ENCODE peak calls at places on chromosomes 11 and 22, in five cellular contexts. One of them, this sample, is unnamed.

GRCh38 chr22:17087176-17088131 is 2.7 kb downstream of the IL17RA start:
- DNase-seq in CD8-positive, alpha-beta T cell: peak
- DNase-seq in lower lobe of right lung: no peak
- DNase-seq in epithelial cell of proximal tubule: no peak
- DNase-seq in endodermal cell: peak
- DNase-seq in this sample: no peak

GRCh38 chr11:57646756-57647303 is 2.9 kb downstream of the YPEL4 start:
- DNase-seq in CD8-positive, alpha-beta T cell: no peak
- DNase-seq in lower lobe of right lung: no peak
- DNase-seq in epithelial cell of proximal tubule: no peak
- DNase-seq in endodermal cell: peak
- DNase-seq in this sample: no peak

GRCh38 chr11:11722246-11722645 is 100.4 kb upstream of the GALNT18 start:
- DNase-seq in CD8-positive, alpha-beta T cell: no peak
- DNase-seq in lower lobe of right lung: no peak
- DNase-seq in epithelial cell of proximal tubule: no peak
- DNase-seq in endodermal cell: no peak
- DNase-seq in this sample: no peak

GRCh38 chr11:12577746-12578644 is 96.2 kb upstream of the TEAD1 start:
- DNase-seq in CD8-positive, alpha-beta T cell: no peak
- DNase-seq in lower lobe of right lung: no peak
- DNase-seq in epithelial cell of proximal tubule: no peak
- DNase-seq in endodermal cell: no peak
- DNase-seq in this sample: no peak

GRCh38 chr11:112128483-112129121 is 35.3 kb downstream of the IL18 start:
- DNase-seq in CD8-positive, alpha-beta T cell: no peak
- DNase-seq in lower lobe of right lung: no peak
- DNase-seq in epithelial cell of proximal tubule: no peak
- DNase-seq in endodermal cell: no peak
- DNase-seq in this sample: peak

GRCh38 chr11:79412761-79413160 is 28.1 kb downstream of the TENM4 start:
- DNase-seq in CD8-positive, alpha-beta T cell: no peak
- DNase-seq in lower lobe of right lung: no peak
- DNase-seq in epithelial cell of proximal tubule: no peak
- DNase-seq in endodermal cell: no peak
- DNase-seq in this sample: no peak

GRCh38 chr11:63951779-63952536 is 13.2 kb downstream of the NAA40 start:
- DNase-seq in CD8-positive, alpha-beta T cell: peak
- DNase-seq in lower lobe of right lung: no peak
- DNase-seq in epithelial cell of proximal tubule: no peak
- DNase-seq in endodermal cell: no peak
- DNase-seq in this sample: no peak

GRCh38 chr22:23137905-23138520 is 3.8 kb downstream of the RSPH14 start:
- DNase-seq in CD8-positive, alpha-beta T cell: peak
- DNase-seq in lower lobe of right lung: no peak
- DNase-seq in epithelial cell of proximal tubule: no peak
- DNase-seq in endodermal cell: no peak
- DNase-seq in this sample: no peak

GRCh38 chr11:119436715-119437114 is 13.7 kb upstream of the THY1 start:
- DNase-seq in CD8-positive, alpha-beta T cell: no peak
- DNase-seq in lower lobe of right lung: no peak
- DNase-seq in epithelial cell of proximal tubule: no peak
- DNase-seq in endodermal cell: no peak
- DNase-seq in this sample: no peak

GRCh38 chr22:30609260-30610185 is 2.5 kb downstream of the TCN2 start:
- DNase-seq in CD8-positive, alpha-beta T cell: no peak
- DNase-seq in lower lobe of right lung: no peak
- DNase-seq in epithelial cell of proximal tubule: peak
- DNase-seq in endodermal cell: peak
- DNase-seq in this sample: peak

GRCh38 chr22:34283844-34284243 is 363.6 kb upstream of the LARGE1 start:
- DNase-seq in CD8-positive, alpha-beta T cell: no peak
- DNase-seq in lower lobe of right lung: no peak
- DNase-seq in epithelial cell of proximal tubule: no peak
- DNase-seq in endodermal cell: peak
- DNase-seq in this sample: no peak
- TF ChIP-seq CTCF in CD8-positive, alpha-beta T cell: no peak
- TF ChIP-seq CTCF in lower lobe of right lung: no peak
- TF ChIP-seq CTCF in epithelial cell of proximal tubule: no peak
- TF ChIP-seq CTCF in endodermal cell: no peak
- TF ChIP-seq CTCF in this sample: no peak

GRCh38 chr11:68099474-68100405 is 21.4 kb downstream of the CHKA start:
- DNase-seq in CD8-positive, alpha-beta T cell: peak
- DNase-seq in lower lobe of right lung: peak
- DNase-seq in epithelial cell of proximal tubule: no peak
- DNase-seq in endodermal cell: peak
- DNase-seq in this sample: no peak
- H3K4me3 ChIP-seq in CD8-positive, alpha-beta T cell: peak
- H3K4me3 ChIP-seq in lower lobe of right lung: no peak
- H3K4me3 ChIP-seq in epithelial cell of proximal tubule: no peak
- H3K4me3 ChIP-seq in endodermal cell: no peak
- H3K4me3 ChIP-seq in this sample: no peak

GRCh38 chr11:72598466-72598865 is 75.8 kb downstream of the PDE2A start:
- DNase-seq in CD8-positive, alpha-beta T cell: no peak
- DNase-seq in lower lobe of right lung: no peak
- DNase-seq in epithelial cell of proximal tubule: no peak
- DNase-seq in endodermal cell: no peak
- DNase-seq in this sample: no peak

GRCh38 chr11:72600557-72600956 is 73.7 kb downstream of the PDE2A start:
- DNase-seq in CD8-positive, alpha-beta T cell: peak
- DNase-seq in lower lobe of right lung: no peak
- DNase-seq in epithelial cell of proximal tubule: no peak
- DNase-seq in endodermal cell: no peak
- DNase-seq in this sample: no peak

GRCh38 chr11:72598901-72599300 is 75.3 kb downstream of the PDE2A start:
- DNase-seq in CD8-positive, alpha-beta T cell: no peak
- DNase-seq in lower lobe of right lung: no peak
- DNase-seq in epithelial cell of proximal tubule: no peak
- DNase-seq in endodermal cell: peak
- DNase-seq in this sample: no peak

GRCh38 chr11:72602250-72602904 is 71.8 kb downstream of the PDE2A start:
- DNase-seq in CD8-positive, alpha-beta T cell: no peak
- DNase-seq in lower lobe of right lung: no peak
- DNase-seq in epithelial cell of proximal tubule: no peak
- DNase-seq in endodermal cell: no peak
- DNase-seq in this sample: no peak

GRCh38 chr11:72599325-72600117 is 74.7 kb downstream of the PDE2A start:
- DNase-seq in CD8-positive, alpha-beta T cell: peak
- DNase-seq in lower lobe of right lung: no peak
- DNase-seq in epithelial cell of proximal tubule: no peak
- DNase-seq in endodermal cell: peak
- DNase-seq in this sample: no peak
- TF ChIP-seq CTCF in CD8-positive, alpha-beta T cell: no peak
- TF ChIP-seq CTCF in lower lobe of right lung: no peak
- TF ChIP-seq CTCF in epithelial cell of proximal tubule: no peak
- TF ChIP-seq CTCF in endodermal cell: peak
- TF ChIP-seq CTCF in this sample: no peak

DNA sequence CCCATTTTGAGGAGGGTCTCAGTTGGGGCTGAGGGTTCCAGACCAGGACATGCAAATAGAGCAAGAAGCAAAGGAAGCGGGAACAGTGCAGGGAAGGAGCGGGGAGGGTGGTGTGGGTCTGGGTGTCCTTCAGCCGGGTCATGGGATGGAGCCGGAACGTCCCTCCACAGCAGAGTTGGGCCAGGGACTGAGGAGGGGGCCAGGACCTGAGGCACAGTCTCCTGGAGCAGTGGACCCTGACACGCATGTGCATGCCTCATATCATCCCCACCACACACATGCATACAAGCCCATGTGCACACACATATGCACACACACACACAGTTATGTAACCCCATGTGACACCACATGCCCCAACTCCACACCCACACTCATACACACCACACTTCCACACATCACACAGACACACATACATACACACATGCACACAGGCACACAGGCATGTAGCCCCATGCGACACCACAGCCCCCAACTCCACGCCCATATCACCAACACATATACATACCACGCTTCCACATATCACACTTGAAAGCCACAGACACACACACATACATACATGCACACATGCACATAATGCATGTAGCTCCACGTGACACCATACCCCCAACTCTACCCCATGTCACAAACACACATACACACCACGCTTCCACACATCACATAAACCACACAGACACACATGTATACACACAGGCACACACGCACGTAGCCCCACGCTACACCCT is 1026.6 kb downstream of the BRD1 start:
- DNase-seq in CD8-positive, alpha-beta T cell: no peak
- DNase-seq in lower lobe of right lung: no peak
- DNase-seq in epithelial cell of proximal tubule: no peak
- DNase-seq in endodermal cell: no peak
- DNase-seq in this sample: no peak
- H3K4me3 ChIP-seq in CD8-positive, alpha-beta T cell: no peak
- H3K4me3 ChIP-seq in lower lobe of right lung: no peak
- H3K4me3 ChIP-seq in epithelial cell of proximal tubule: no peak
- H3K4me3 ChIP-seq in endodermal cell: no peak
- H3K4me3 ChIP-seq in this sample: no peak

GRCh38 chr22:50270302-50271010 is at the start of gene MAPK11:
- DNase-seq in CD8-positive, alpha-beta T cell: peak
- DNase-seq in lower lobe of right lung: peak
- DNase-seq in epithelial cell of proximal tubule: no peak
- DNase-seq in endodermal cell: peak
- DNase-seq in this sample: no peak

GRCh38 chr22:50268655-50269113 is 1.5 kb downstream of the MAPK11 start:
- DNase-seq in CD8-positive, alpha-beta T cell: no peak
- DNase-seq in lower lobe of right lung: no peak
- DNase-seq in epithelial cell of proximal tubule: no peak
- DNase-seq in endodermal cell: no peak
- DNase-seq in this sample: no peak

GRCh38 chr22:50266994-50267393 is 3.2 kb downstream of the MAPK11 start:
- DNase-seq in CD8-positive, alpha-beta T cell: no peak
- DNase-seq in lower lobe of right lung: no peak
- DNase-seq in epithelial cell of proximal tubule: no peak
- DNase-seq in endodermal cell: no peak
- DNase-seq in this sample: no peak

GRCh38 chr22:50269573-50270301 is 443 bp downstream of the MAPK11 start:
- DNase-seq in CD8-positive, alpha-beta T cell: no peak
- DNase-seq in lower lobe of right lung: no peak
- DNase-seq in epithelial cell of proximal tubule: no peak
- DNase-seq in endodermal cell: peak
- DNase-seq in this sample: no peak

GRCh38 chr22:50267591-50268390 is 2.4 kb downstream of the MAPK11 start:
- DNase-seq in CD8-positive, alpha-beta T cell: peak
- DNase-seq in lower lobe of right lung: peak
- DNase-seq in epithelial cell of proximal tubule: no peak
- DNase-seq in endodermal cell: peak
- DNase-seq in this sample: no peak
- TF ChIP-seq CTCF in CD8-positive, alpha-beta T cell: no peak
- TF ChIP-seq CTCF in lower lobe of right lung: peak
- TF ChIP-seq CTCF in epithelial cell of proximal tubule: peak
- TF ChIP-seq CTCF in endodermal cell: peak
- TF ChIP-seq CTCF in this sample: peak

DNA sequence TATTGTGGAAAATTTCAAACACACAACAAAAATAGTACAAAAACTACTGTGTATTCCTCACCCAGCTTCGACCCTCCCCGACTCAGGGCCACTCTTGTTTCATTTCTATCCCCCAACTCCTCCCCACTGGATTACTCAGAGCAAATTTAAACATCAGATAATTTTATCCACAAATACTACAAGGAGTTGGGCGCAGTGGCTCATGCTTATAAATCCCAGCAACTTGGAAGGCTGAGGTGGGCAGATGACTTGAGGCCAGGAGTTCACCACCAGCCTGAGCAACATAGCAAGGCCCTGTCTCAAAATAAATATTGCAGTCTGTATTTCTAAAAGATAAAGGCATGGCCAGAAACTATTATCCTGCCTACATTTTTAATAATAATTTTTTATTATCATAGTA is 39.9 kb downstream of the LRRC32 start:
- DNase-seq in CD8-positive, alpha-beta T cell: no peak
- DNase-seq in lower lobe of right lung: no peak
- DNase-seq in epithelial cell of proximal tubule: no peak
- DNase-seq in endodermal cell: no peak
- DNase-seq in this sample: no peak
- H3K4me3 ChIP-seq in CD8-positive, alpha-beta T cell: no peak
- H3K4me3 ChIP-seq in lower lobe of right lung: peak
- H3K4me3 ChIP-seq in epithelial cell of proximal tubule: no peak
- H3K4me3 ChIP-seq in endodermal cell: no peak
- H3K4me3 ChIP-seq in this sample: no peak

GRCh38 chr11:30914143-30914762 is 328.1 kb upstream of the MPPED2 start:
- DNase-seq in CD8-positive, alpha-beta T cell: no peak
- DNase-seq in lower lobe of right lung: peak
- DNase-seq in epithelial cell of proximal tubule: no peak
- DNase-seq in endodermal cell: peak
- DNase-seq in this sample: no peak
- TF ChIP-seq CTCF in CD8-positive, alpha-beta T cell: no peak
- TF ChIP-seq CTCF in lower lobe of right lung: peak
- TF ChIP-seq CTCF in epithelial cell of proximal tubule: peak
- TF ChIP-seq CTCF in endodermal cell: peak
- TF ChIP-seq CTCF in this sample: peak

GRCh38 chr22:39681038-39681861 is 110.7 kb downstream of the CACNA1I start:
- DNase-seq in CD8-positive, alpha-beta T cell: no peak
- DNase-seq in lower lobe of right lung: no peak
- DNase-seq in epithelial cell of proximal tubule: no peak
- DNase-seq in endodermal cell: no peak
- DNase-seq in this sample: no peak

GRCh38 chr22:39680486-39680885 is 109.9 kb downstream of the CACNA1I start:
- DNase-seq in CD8-positive, alpha-beta T cell: no peak
- DNase-seq in lower lobe of right lung: no peak
- DNase-seq in epithelial cell of proximal tubule: no peak
- DNase-seq in endodermal cell: no peak
- DNase-seq in this sample: no peak

GRCh38 chr22:39684702-39685281 is 114.2 kb downstream of the CACNA1I start:
- DNase-seq in CD8-positive, alpha-beta T cell: no peak
- DNase-seq in lower lobe of right lung: no peak
- DNase-seq in epithelial cell of proximal tubule: no peak
- DNase-seq in endodermal cell: no peak
- DNase-seq in this sample: no peak

GRCh38 chr22:39683639-39684038 is 113.1 kb downstream of the CACNA1I start:
- DNase-seq in CD8-positive, alpha-beta T cell: no peak
- DNase-seq in lower lobe of right lung: no peak
- DNase-seq in epithelial cell of proximal tubule: no peak
- DNase-seq in endodermal cell: no peak
- DNase-seq in this sample: no peak

DNA sequence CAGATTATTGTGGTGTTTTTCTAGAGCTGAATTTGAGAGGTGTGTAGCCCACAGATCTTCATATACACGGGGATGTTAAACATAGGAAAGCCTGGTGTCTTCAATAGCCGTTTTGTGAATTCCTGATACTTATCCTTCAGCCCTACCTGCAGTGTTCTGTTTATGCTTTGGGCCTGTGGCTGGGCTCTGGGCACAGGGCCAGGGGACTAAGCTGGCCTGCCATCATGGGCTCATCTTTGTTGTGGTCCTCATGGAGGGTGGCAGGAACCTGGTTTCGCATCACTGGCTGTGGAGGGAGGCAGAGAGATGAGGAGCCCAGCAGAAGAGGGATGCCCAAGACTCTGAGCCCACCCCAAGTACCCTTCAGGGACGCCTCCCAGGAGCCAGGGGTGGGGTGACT is 112.4 kb downstream of the CACNA1I start:
- DNase-seq in CD8-positive, alpha-beta T cell: no peak
- DNase-seq in lower lobe of right lung: no peak
- DNase-seq in epithelial cell of proximal tubule: no peak
- DNase-seq in endodermal cell: no peak
- DNase-seq in this sample: no peak
- H3K4me3 ChIP-seq in CD8-positive, alpha-beta T cell: no peak
- H3K4me3 ChIP-seq in lower lobe of right lung: no peak
- H3K4me3 ChIP-seq in epithelial cell of proximal tubule: no peak
- H3K4me3 ChIP-seq in endodermal cell: no peak
- H3K4me3 ChIP-seq in this sample: no peak

GRCh38 chr11:3148990-3149851 is 15.9 kb downstream of the OSBPL5 start:
- DNase-seq in CD8-positive, alpha-beta T cell: no peak
- DNase-seq in lower lobe of right lung: no peak
- DNase-seq in epithelial cell of proximal tubule: no peak
- DNase-seq in endodermal cell: peak
- DNase-seq in this sample: no peak
- TF ChIP-seq CTCF in CD8-positive, alpha-beta T cell: no peak
- TF ChIP-seq CTCF in lower lobe of right lung: no peak
- TF ChIP-seq CTCF in epithelial cell of proximal tubule: no peak
- TF ChIP-seq CTCF in endodermal cell: no peak
- TF ChIP-seq CTCF in this sample: no peak

GRCh38 chr11:1854949-1855885 is 2.3 kb downstream of the LSP1 start:
- DNase-seq in CD8-positive, alpha-beta T cell: no peak
- DNase-seq in lower lobe of right lung: no peak
- DNase-seq in epithelial cell of proximal tubule: no peak
- DNase-seq in endodermal cell: no peak
- DNase-seq in this sample: no peak
- H3K4me3 ChIP-seq in CD8-positive, alpha-beta T cell: peak
- H3K4me3 ChIP-seq in lower lobe of right lung: peak
- H3K4me3 ChIP-seq in epithelial cell of proximal tubule: no peak
- H3K4me3 ChIP-seq in endodermal cell: no peak
- H3K4me3 ChIP-seq in this sample: no peak